ENCODE peak calls at places on chromosomes 11 and 22, in nine cellular contexts. K is PC-3; D is body of pancreas; Q is ACHN; F is small intestine; R is sigmoid colon; Y is CD4-positive, alpha-beta memory T cell; X is stimulated activated CD8-positive, alpha-beta memory T cell treated with anti-CD3 and anti-CD28 coated beads, Interleukin-12 subunit alpha, Interleukin-12 subunit beta, amount 100 ng/mL, for 1 hour; L is HT1080. E is an unnamed sample.

GRCh38 chr11:20156280-20156875 is 3.9 kb downstream of the DBX1 start:
- DNase-seq in L (no peak), X (peak), F (peak), K (no peak), Q (no peak), R (no peak), Y (peak), D (peak), E (no peak)

GRCh38 chr11:66747480-66747879 is 18.5 kb upstream of the SPTBN2 start:
- DNase-seq in Q (no peak), K (no peak), Y (no peak), F (no peak), L (no peak), X (no peak), R (no peak), D (no peak), E (no peak)

GRCh38 chr22:49266561-49267519 is 560.8 kb downstream of the BRD1 start:
- DNase-seq in L (no peak), K (no peak), X (no peak), Y (no peak), F (no peak), D (no peak), Q (no peak), R (no peak), E (no peak)

GRCh38 chr11:78954261-78954660 is 379.6 kb upstream of the NARS2 start:
- DNase-seq in Q (no peak), D (no peak), Y (no peak), L (no peak), X (no peak), R (no peak), F (no peak), K (peak), E (no peak)

GRCh38 chr22:41197046-41197807 is 7.9 kb upstream of the L3MBTL2 start:
- DNase-seq in L (peak), Y (peak), R (peak), K (peak), D (peak), F (peak), X (peak), Q (peak), E (peak)

GRCh38 chr11:33801821-33802413 is 27.6 kb upstream of the FBXO3 start:
- DNase-seq in F (no peak), X (no peak), Q (no peak), L (no peak), Y (no peak), R (no peak), D (no peak), K (peak), E (no peak)

GRCh38 chr22:27405672-27406388 is 395.7 kb downstream of the MN1 start:
- DNase-seq in Y (no peak), D (peak), F (peak), K (peak), R (no peak), X (no peak), L (peak), Q (peak), E (peak)

GRCh38 chr11:125426818-125427528 is 69.1 kb downstream of the FEZ1 start:
- DNase-seq in X (no peak), Y (no peak), R (no peak), Q (no peak), K (no peak), D (no peak), F (no peak), L (no peak), E (no peak)

GRCh38 chr11:3200388-3201111 is 18.1 kb downstream of the MRGPRG start:
- DNase-seq in X (no peak), Q (no peak), D (no peak), L (no peak), F (no peak), R (peak), Y (no peak), K (no peak), E (no peak)

GRCh38 chr11:19595840-19596751 is 116.5 kb upstream of the NAV2 start:
- DNase-seq in X (no peak), Y (no peak), D (no peak), K (peak), R (peak), Q (no peak), F (no peak), L (peak), E (peak)

GRCh38 chr11:29518389-29519174 is 498.2 kb downstream of the KCNA4 start:
- DNase-seq in L (peak), Q (peak), X (no peak), F (no peak), Y (no peak), K (no peak), D (no peak), R (no peak), E (no peak)

GRCh38 chr11:66727282-66727882 is 1.6 kb downstream of the SPTBN2 start:
- DNase-seq in R (peak), K (peak), Q (peak), D (peak), Y (peak), F (peak), L (peak), X (no peak), E (no peak)

GRCh38 chr22:21726650-21727049 is 8.9 kb downstream of the YPEL1 start:
- DNase-seq in Y (no peak), X (no peak), D (peak), F (peak), L (no peak), Q (peak), R (no peak), K (peak), E (no peak)

GRCh38 chr11:60952742-60953170 is 780 bp upstream of the SLC15A3 start:
- DNase-seq in Q (no peak), F (no peak), R (no peak), X (no peak), L (no peak), D (no peak), K (no peak), Y (no peak), E (no peak)

GRCh38 chr11:30107899-30108298 is 91.1 kb upstream of the KCNA4 start:
- DNase-seq in F (no peak), Q (peak), L (peak), K (peak), R (no peak), Y (no peak), X (no peak), D (no peak), E (no peak)

GRCh38 chr11:86551286-86551685 is 121.1 kb downstream of the ME3 start:
- DNase-seq in Y (no peak), F (peak), X (no peak), D (peak), K (peak), R (no peak), Q (peak), L (peak), E (no peak)

GRCh38 chr11:100984668-100985067 is 144.9 kb downstream of the PGR start:
- DNase-seq in Y (no peak), F (no peak), L (no peak), R (no peak), D (no peak), K (no peak), X (no peak), Q (no peak), E (no peak)

GRCh38 chr11:116703421-116703820 is 69.4 kb downstream of the BUD13 start:
- DNase-seq in L (no peak), D (peak), Q (no peak), Y (peak), F (no peak), K (no peak), X (no peak), R (peak), E (no peak)

GRCh38 chr11:67273260-67273990 is 7.2 kb downstream of the GRK2 start:
- DNase-seq in K (no peak), X (no peak), L (no peak), R (peak), Y (no peak), F (no peak), Q (no peak), D (no peak), E (no peak)

E was measured in Right ventricle myocardium inferior.